ENCODE peak calls at places on chromosomes 11 and 22, in six cellular contexts. One of them, this sample, is unnamed. For H3K4me1 and H3K36me3, the result is how much of the 10 kb centered on the place peaks cover.

GRCh38 chr22:22931557-22932270 is 44.1 kb downstream of the IGLL5 start:
- DNase-seq in Peyer's patch: no peak
- DNase-seq in fibroblast of lung: no peak
- DNase-seq in osteoblast: no peak
- DNase-seq in aorta: no peak
- DNase-seq in GM23338: no peak
- DNase-seq in this sample: no peak

GRCh38 chr11:124717786-124718634 is 21.7 kb upstream of the NRGN start:
- DNase-seq in Peyer's patch: no peak
- DNase-seq in aorta: peak
- DNase-seq in osteoblast: peak
- DNase-seq in fibroblast of lung: peak
- DNase-seq in GM23338: peak
- DNase-seq in this sample: no peak

GRCh38 chr11:30433831-30434230 is 110.9 kb downstream of the ARL14EP start:
- DNase-seq in GM23338: no peak
- DNase-seq in fibroblast of lung: peak
- DNase-seq in osteoblast: no peak
- DNase-seq in Peyer's patch: no peak
- DNase-seq in aorta: no peak
- DNase-seq in this sample: no peak

GRCh38 chr22:35039625-35040024 is 26.3 kb upstream of the ISX start:
- DNase-seq in fibroblast of lung: no peak
- DNase-seq in osteoblast: no peak
- DNase-seq in aorta: no peak
- DNase-seq in Peyer's patch: no peak
- DNase-seq in GM23338: no peak
- DNase-seq in this sample: no peak

GRCh38 chr11:65695459-65696241 is 16.4 kb upstream of the KAT5 start:
- DNase-seq in osteoblast: no peak
- DNase-seq in GM23338: no peak
- DNase-seq in Peyer's patch: no peak
- DNase-seq in aorta: no peak
- DNase-seq in fibroblast of lung: no peak
- DNase-seq in this sample: peak

GRCh38 chr11:35514481-35514880 is 10.9 kb downstream of the PAMR1 start:
- DNase-seq in fibroblast of lung: no peak
- DNase-seq in GM23338: no peak
- DNase-seq in osteoblast: no peak
- DNase-seq in aorta: no peak
- DNase-seq in Peyer's patch: no peak
- DNase-seq in this sample: no peak

GRCh38 chr11:34731596-34731995 is 110.7 kb downstream of the EHF start:
- DNase-seq in aorta: no peak
- DNase-seq in Peyer's patch: no peak
- DNase-seq in GM23338: no peak
- DNase-seq in osteoblast: no peak
- DNase-seq in fibroblast of lung: no peak
- DNase-seq in this sample: no peak

GRCh38 chr22:49481651-49482399 is 345.8 kb downstream of the BRD1 start:
- DNase-seq in aorta: no peak
- DNase-seq in fibroblast of lung: no peak
- DNase-seq in GM23338: no peak
- DNase-seq in Peyer's patch: no peak
- DNase-seq in osteoblast: no peak
- DNase-seq in this sample: no peak

GRCh38 chr11:57368106-57368826 is 12.7 kb downstream of the PRG3 start:
- DNase-seq in aorta: no peak
- DNase-seq in GM23338: no peak
- DNase-seq in osteoblast: no peak
- DNase-seq in fibroblast of lung: no peak
- DNase-seq in Peyer's patch: no peak
- DNase-seq in this sample: no peak

GRCh38 chr11:110311783-110312578 is 15.6 kb upstream of the RDX start:
- DNase-seq in osteoblast: peak
- DNase-seq in fibroblast of lung: peak
- DNase-seq in GM23338: no peak
- DNase-seq in aorta: no peak
- DNase-seq in Peyer's patch: no peak
- DNase-seq in this sample: peak

GRCh38 chr11:73072935-73073481 is 69.1 kb downstream of the FCHSD2 start:
- DNase-seq in osteoblast: peak
- DNase-seq in GM23338: no peak
- DNase-seq in aorta: no peak
- DNase-seq in fibroblast of lung: peak
- DNase-seq in Peyer's patch: no peak
- DNase-seq in this sample: peak

GRCh38 chr11:69667619-69668604 is 7.2 kb downstream of the LTO1 start:
- DNase-seq in fibroblast of lung: no peak
- DNase-seq in GM23338: no peak
- DNase-seq in aorta: no peak
- DNase-seq in Peyer's patch: peak
- DNase-seq in osteoblast: peak
- DNase-seq in this sample: no peak

GRCh38 chr11:33605703-33606102 is 94.9 kb downstream of the C11orf91 start:
- DNase-seq in fibroblast of lung: no peak
- DNase-seq in GM23338: no peak
- DNase-seq in Peyer's patch: no peak
- DNase-seq in osteoblast: no peak
- DNase-seq in aorta: no peak
- DNase-seq in this sample: no peak

GRCh38 chr11:36672815-36673450 is 74.9 kb upstream of the RAG2 start:
- DNase-seq in fibroblast of lung: peak
- DNase-seq in GM23338: peak
- DNase-seq in Peyer's patch: no peak
- DNase-seq in osteoblast: peak
- DNase-seq in aorta: no peak
- DNase-seq in this sample: no peak

GRCh38 chr11:17313349-17314231 is 37.1 kb downstream of the NUCB2 start:
- DNase-seq in osteoblast: peak
- DNase-seq in GM23338: no peak
- DNase-seq in Peyer's patch: no peak
- DNase-seq in fibroblast of lung: no peak
- DNase-seq in aorta: no peak
- DNase-seq in this sample: no peak

GRCh38 chr11:6925636-6926207 is 504 bp upstream of the ZNF215 start:
- DNase-seq in GM23338: peak
- DNase-seq in osteoblast: peak
- DNase-seq in aorta: no peak
- DNase-seq in Peyer's patch: no peak
- DNase-seq in fibroblast of lung: peak
- DNase-seq in this sample: peak

GRCh38 chr22:48793949-48794348 is 1033.7 kb downstream of the BRD1 start:
- DNase-seq in GM23338: no peak
- DNase-seq in Peyer's patch: no peak
- DNase-seq in aorta: no peak
- DNase-seq in osteoblast: no peak
- DNase-seq in fibroblast of lung: no peak
- DNase-seq in this sample: no peak

GRCh38 chr11:109527496-109527895 is 105.5 kb downstream of the C11orf87 start:
- DNase-seq in aorta: no peak
- DNase-seq in Peyer's patch: no peak
- DNase-seq in osteoblast: no peak
- DNase-seq in fibroblast of lung: peak
- DNase-seq in GM23338: no peak
- DNase-seq in this sample: no peak

GRCh38 chr11:44290206-44290605 is 19.7 kb downstream of the ALX4 start:
- DNase-seq in fibroblast of lung: peak
- DNase-seq in aorta: no peak
- DNase-seq in osteoblast: peak
- DNase-seq in Peyer's patch: no peak
- DNase-seq in GM23338: no peak
- DNase-seq in this sample: no peak

GRCh38 chr11:12542186-12542935 is 131.9 kb upstream of the TEAD1 start:
- DNase-seq in osteoblast: no peak
- DNase-seq in Peyer's patch: no peak
- DNase-seq in GM23338: no peak
- DNase-seq in aorta: no peak
- DNase-seq in fibroblast of lung: no peak
- DNase-seq in this sample: no peak

GRCh38 chr11:22779850-22780249 is 49.8 kb downstream of the SVIP start:
- DNase-seq in osteoblast: no peak
- DNase-seq in aorta: no peak
- DNase-seq in GM23338: no peak
- DNase-seq in fibroblast of lung: no peak
- DNase-seq in Peyer's patch: no peak
- DNase-seq in this sample: no peak

GRCh38 chr11:9047986-9048522 is 43.3 kb downstream of the SCUBE2 start:
- DNase-seq in fibroblast of lung: no peak
- DNase-seq in aorta: no peak
- DNase-seq in Peyer's patch: no peak
- DNase-seq in osteoblast: no peak
- DNase-seq in GM23338: peak
- DNase-seq in this sample: no peak

DNA sequence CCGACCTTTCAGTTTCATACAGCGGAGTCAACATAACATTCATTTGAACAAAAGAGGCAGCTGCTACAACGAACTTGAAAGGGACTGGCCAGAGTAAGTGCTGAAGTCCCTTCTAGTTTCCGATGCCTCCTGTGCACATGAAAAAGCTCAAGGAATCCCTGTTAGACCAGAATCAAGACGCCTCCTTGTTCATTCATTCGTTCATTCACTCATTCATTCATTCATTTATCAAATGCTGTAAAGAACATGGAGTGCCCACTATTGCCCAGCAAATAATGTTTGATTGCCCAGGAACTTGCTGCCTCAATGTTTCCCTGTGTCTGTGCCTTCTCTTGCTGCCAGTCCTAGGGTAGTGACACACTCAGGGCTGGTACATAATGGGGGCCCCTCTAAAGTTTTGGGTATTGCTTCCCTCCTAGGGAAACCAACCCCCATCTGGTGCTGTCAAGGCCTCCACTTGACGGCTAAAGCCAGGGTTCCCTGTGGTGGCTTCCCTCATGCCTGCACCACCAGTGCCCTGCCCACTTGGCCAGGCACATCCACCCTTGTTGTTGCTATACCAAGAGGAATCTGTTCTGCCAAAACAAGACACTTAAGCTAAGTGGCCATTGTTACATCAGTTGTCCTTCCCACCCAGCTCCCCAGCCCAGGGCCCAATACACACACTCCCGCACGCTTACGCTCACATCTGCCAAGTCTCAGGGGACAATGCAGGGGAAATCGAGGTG is 3.8 kb downstream of the TMPRSS13 start:
- DNase-seq in fibroblast of lung: no peak
- DNase-seq in osteoblast: peak
- DNase-seq in GM23338: no peak
- DNase-seq in Peyer's patch: peak
- DNase-seq in aorta: peak
- DNase-seq in this sample: no peak
- H3K4me1 ChIP-seq in fibroblast of lung: under half
- H3K4me1 ChIP-seq in osteoblast: under half
- H3K4me1 ChIP-seq in GM23338: under half
- H3K4me1 ChIP-seq in Peyer's patch: under half
- H3K4me1 ChIP-seq in aorta: under half
- H3K4me1 ChIP-seq in this sample: under half

GRCh38 chr22:45880732-45881523 is 96.0 kb downstream of the WNT7B start:
- DNase-seq in osteoblast: peak
- DNase-seq in Peyer's patch: peak
- DNase-seq in GM23338: peak
- DNase-seq in fibroblast of lung: no peak
- DNase-seq in aorta: peak
- DNase-seq in this sample: no peak

GRCh38 chr22:45879552-45879949 is 97.4 kb downstream of the WNT7B start:
- DNase-seq in osteoblast: no peak
- DNase-seq in Peyer's patch: no peak
- DNase-seq in fibroblast of lung: no peak
- DNase-seq in aorta: peak
- DNase-seq in GM23338: no peak
- DNase-seq in this sample: no peak

GRCh38 chr22:45878901-45879551 is 97.9 kb downstream of the WNT7B start:
- DNase-seq in GM23338: no peak
- DNase-seq in fibroblast of lung: no peak
- DNase-seq in osteoblast: peak
- DNase-seq in aorta: peak
- DNase-seq in Peyer's patch: no peak
- DNase-seq in this sample: no peak

GRCh38 chr22:45881524-45881875 is 95.5 kb downstream of the WNT7B start:
- DNase-seq in Peyer's patch: no peak
- DNase-seq in GM23338: no peak
- DNase-seq in osteoblast: peak
- DNase-seq in aorta: no peak
- DNase-seq in fibroblast of lung: no peak
- DNase-seq in this sample: no peak

DNA sequence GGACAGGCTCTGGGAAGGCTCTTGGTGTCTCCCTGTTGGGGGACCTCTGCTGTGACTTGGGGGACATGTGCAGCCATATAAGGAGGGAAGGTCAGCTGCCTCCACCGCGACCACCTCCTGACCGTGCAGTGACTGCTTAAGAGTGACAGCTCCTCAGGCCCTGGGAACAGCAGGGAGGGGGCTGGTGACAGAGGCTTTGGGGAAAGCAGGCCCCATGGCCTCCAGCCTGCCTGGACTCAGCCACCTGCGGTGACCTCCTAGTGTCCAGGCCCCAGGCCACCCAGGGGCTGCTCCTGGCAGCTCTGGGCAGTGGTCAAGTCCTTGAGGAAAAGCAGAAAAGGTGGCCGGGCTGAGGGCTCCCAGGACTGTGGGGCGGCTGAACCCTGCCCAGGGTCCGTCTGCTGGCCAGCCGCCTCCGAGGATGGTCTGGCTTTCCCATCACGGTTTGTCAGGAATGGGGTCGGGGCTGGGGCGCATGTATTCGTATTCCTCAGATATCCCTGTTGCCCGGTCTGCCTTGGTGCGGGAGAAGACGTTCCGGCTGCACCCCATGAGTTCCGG is 96.8 kb downstream of the WNT7B start:
- DNase-seq in fibroblast of lung: no peak
- DNase-seq in aorta: peak
- DNase-seq in osteoblast: peak
- DNase-seq in GM23338: no peak
- DNase-seq in Peyer's patch: no peak
- DNase-seq in this sample: no peak
- H3K4me3 ChIP-seq in fibroblast of lung: no peak
- H3K4me3 ChIP-seq in aorta: no peak
- H3K4me3 ChIP-seq in osteoblast: no peak
- H3K4me3 ChIP-seq in GM23338: no peak
- H3K4me3 ChIP-seq in Peyer's patch: no peak
- H3K4me3 ChIP-seq in this sample: no peak

GRCh38 chr22:40137132-40137531 is 40.6 kb upstream of the TNRC6B start:
- DNase-seq in GM23338: no peak
- DNase-seq in Peyer's patch: no peak
- DNase-seq in osteoblast: no peak
- DNase-seq in aorta: no peak
- DNase-seq in fibroblast of lung: no peak
- DNase-seq in this sample: no peak
- H3K36me3 ChIP-seq in GM23338: under half
- H3K36me3 ChIP-seq in Peyer's patch: under half
- H3K36me3 ChIP-seq in osteoblast: under half
- H3K36me3 ChIP-seq in aorta: under half
- H3K36me3 ChIP-seq in fibroblast of lung: under half
- H3K36me3 ChIP-seq in this sample: under half

DNA sequence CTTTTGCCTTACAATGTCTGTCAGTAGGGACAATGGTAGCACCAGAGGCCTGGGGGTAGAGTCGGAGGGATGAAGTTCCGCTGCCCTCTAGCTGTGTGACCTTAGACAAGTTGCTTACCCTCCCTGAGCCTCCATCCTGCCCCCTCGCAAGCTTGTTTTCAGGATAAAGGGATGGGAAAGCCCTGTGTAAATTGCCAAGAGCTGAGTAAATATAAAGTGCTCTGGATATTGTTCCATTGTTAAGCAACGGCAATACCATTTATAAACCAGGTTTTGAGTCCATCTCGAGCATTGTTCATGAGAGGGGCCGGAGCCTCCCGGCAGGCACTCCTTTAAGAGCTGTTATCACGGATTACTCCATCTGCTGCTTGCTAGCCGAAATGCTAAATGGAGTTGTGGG is 72.9 kb downstream of the ZBTB16 start:
- DNase-seq in GM23338: no peak
- DNase-seq in aorta: no peak
- DNase-seq in osteoblast: peak
- DNase-seq in fibroblast of lung: no peak
- DNase-seq in Peyer's patch: no peak
- DNase-seq in this sample: no peak
- H3K4me1 ChIP-seq in GM23338: under half
- H3K4me1 ChIP-seq in aorta: under half
- H3K4me1 ChIP-seq in osteoblast: under half
- H3K4me1 ChIP-seq in fibroblast of lung: under half
- H3K4me1 ChIP-seq in Peyer's patch: under half
- H3K4me1 ChIP-seq in this sample: under half